ENCODE peak calls at places on chromosomes 3 and 15, in four cellular contexts. D is AG04450, M is fibroblast of the aortic adventitia, J is IMR-90. U is an unnamed sample.

GRCh38 chr3:72261566-72262564 is 476.9 kb upstream of the PROK2 start:
- DNase-seq in D (no peak), M (no peak), J (no peak), U (no peak)

GRCh38 chr3:196753201-196753600 is 13.5 kb downstream of the PAK2 start:
- DNase-seq in D (no peak), M (no peak), J (no peak), U (no peak)

GRCh38 chr15:77066961-77067690 is 3.8 kb downstream of the TSPAN3 start:
- DNase-seq in D (no peak), M (no peak), J (peak; percentile 54), U (peak; percentile 68)

GRCh38 chr3:73727117-73727802 is 102.5 kb upstream of the PDZRN3 start:
- DNase-seq in D (no peak), M (peak; percentile 93), J (peak; percentile 83), U (peak; percentile 18)

GRCh38 chr3:8663177-8664061 is 18.8 kb upstream of the SSUH2 start:
- DNase-seq in D (peak; percentile 23), M (peak; percentile 75), J (peak; percentile 61), U (peak; percentile 81)

GRCh38 chr15:79083154-79083553 is 7.4 kb downstream of the RASGRF1 start:
- DNase-seq in D (no peak), M (no peak), J (no peak), U (no peak)

GRCh38 chr15:88204584-88204983 is 52.0 kb downstream of the NTRK3 start:
- DNase-seq in D (no peak), M (no peak), J (no peak), U (no peak)

GRCh38 chr15:38554354-38554753 is 10.3 kb downstream of the RASGRP1 start:
- DNase-seq in D (peak; percentile 32), M (no peak), J (peak; percentile 82), U (no peak)

GRCh38 chr3:59692117-59692516 is 642.3 kb upstream of the CFAP20DC start:
- DNase-seq in D (no peak), M (no peak), J (no peak), U (no peak)

GRCh38 chr15:76575177-76576078 is 238.9 kb downstream of the ISL2 start:
- DNase-seq in D (no peak), M (no peak), J (no peak), U (no peak)

GRCh38 chr15:96703087-96703486 is 372.6 kb downstream of the NR2F2 start:
- DNase-seq in D (no peak), M (no peak), J (no peak), U (no peak)

GRCh38 chr3:131688370-131688769 is 185.6 kb upstream of the MRPL3 start:
- DNase-seq in D (no peak), M (peak; percentile 31), J (no peak), U (peak; percentile 74)

GRCh38 chr3:153070153-153070868 is 91.7 kb upstream of the RAP2B start:
- DNase-seq in D (no peak), M (peak; percentile 75), J (peak; percentile 78), U (peak; percentile 67)

GRCh38 chr15:60720084-60720483 is 241.1 kb upstream of the ICE2 start:
- DNase-seq in D (no peak), M (no peak), J (no peak), U (no peak)

GRCh38 chr15:64926661-64927060 is 15.0 kb downstream of the ANKDD1A start:
- DNase-seq in D (no peak), M (no peak), J (no peak), U (no peak)

GRCh38 chr3:65532164-65532563 is 506.6 kb downstream of the MAGI1 start:
- DNase-seq in D (no peak), M (peak; percentile 18), J (no peak), U (no peak)

GRCh38 chr3:155217591-155217990 is 75.9 kb downstream of the STRIT1 start:
- DNase-seq in D (no peak), M (peak; percentile 72), J (peak; percentile 58), U (peak; percentile 48)

GRCh38 chr3:197753263-197753662 is 3.6 kb downstream of the FYTTD1 start:
- DNase-seq in D (no peak), M (no peak), J (no peak), U (no peak)
- TF ChIP-seq CTCF in D (peak; percentile 25), M (peak; percentile 24), J (no peak), U (peak; percentile 16)

DNA sequence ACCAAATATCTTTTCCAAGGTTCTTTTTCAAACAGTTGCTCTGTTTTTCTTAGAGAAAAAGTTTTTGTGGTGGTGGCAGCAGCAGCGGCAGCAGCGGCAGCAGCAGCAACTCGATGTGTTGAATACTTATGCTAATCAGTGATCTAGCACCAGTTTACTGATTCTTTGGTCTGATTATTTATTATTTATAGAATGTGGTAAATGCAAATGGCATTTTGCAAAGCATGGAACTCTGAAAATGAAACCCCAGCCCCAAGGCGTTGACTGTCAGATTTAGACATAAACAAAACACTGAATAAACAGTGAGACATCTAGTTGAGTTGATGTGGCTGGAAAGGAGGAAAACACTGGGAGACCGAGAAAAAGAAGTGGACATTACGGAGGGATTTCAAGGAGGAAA is 88.7 kb downstream of the GTPBP8 start:
- DNase-seq in D (no peak), M (no peak), J (peak; percentile 13), U (no peak)
- H3K4me3 ChIP-seq in D (peak overlapping the region; percentile 18), M (no peak overlapping the region), J (peak overlapping the region; percentile 9), U (no peak overlapping the region)

GRCh38 chr15:31442203-31443090 is 115.8 kb downstream of the KLF13 start:
- DNase-seq in D (peak; percentile 78), M (peak; percentile 89), J (peak; percentile 95), U (peak; percentile 94)
- TF ChIP-seq CTCF in D (peak; percentile 49), M (peak; percentile 54), J (peak; percentile 49), U (peak; percentile 29)

GRCh38 chr3:58434511-58434910 is 879 bp upstream of the PDHB start:
- DNase-seq in D (no peak), M (no peak), J (no peak), U (no peak)

GRCh38 chr3:58432905-58433304 is 727 bp downstream of the PDHB start:
- DNase-seq in D (no peak), M (no peak), J (no peak), U (no peak)

GRCh38 chr3:58433400-58434169 is at the start of gene PDHB:
- DNase-seq in D (peak; percentile 58), M (peak; percentile 83), J (peak; percentile 86), U (peak; percentile 87)

GRCh38 chr3:58434170-58434507 is 507 bp upstream of the PDHB start:
- DNase-seq in D (no peak), M (no peak), J (no peak), U (no peak)

GRCh38 chr3:58434990-58435389 is 1.4 kb upstream of the PDHB start:
- DNase-seq in D (peak; percentile 41), M (peak; percentile 86), J (peak; percentile 73), U (peak; percentile 52)
- H3K4me3 ChIP-seq in D (no peak overlapping the region), M (no peak overlapping the region), J (no peak overlapping the region), U (no peak overlapping the region)

DNA sequence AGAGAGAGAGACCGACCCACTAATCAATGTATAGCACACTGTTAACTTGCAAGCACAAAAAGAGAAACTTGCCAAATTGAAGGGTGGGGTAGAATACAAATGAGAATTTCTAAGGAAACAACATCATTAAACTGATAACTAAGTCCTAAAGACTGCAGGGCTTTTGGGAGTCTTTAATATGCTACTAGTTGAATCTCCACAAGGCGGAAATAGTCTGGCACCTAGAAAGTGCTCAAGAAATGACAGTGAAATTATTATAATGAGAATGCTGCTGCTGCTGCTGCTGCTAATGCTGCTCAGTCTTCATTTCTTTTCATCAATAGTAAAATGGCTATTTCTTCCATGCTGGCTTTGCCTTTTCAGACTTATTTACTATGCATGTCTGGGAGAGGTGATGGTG is 91.8 kb downstream of the BTD start:
- DNase-seq in D (no peak), M (peak; percentile 51), J (peak; percentile 19), U (no peak)
- TF ChIP-seq CTCF in D (no peak), M (peak; percentile 32), J (peak; percentile 29), U (no peak)

GRCh38 chr3:87370007-87370406 is 93.6 kb upstream of the POU1F1 start:
- DNase-seq in D (no peak), M (no peak), J (no peak), U (no peak)

GRCh38 chr3:87375231-87375682 is 98.9 kb upstream of the POU1F1 start:
- DNase-seq in D (no peak), M (no peak), J (no peak), U (no peak)
- H3K4me3 ChIP-seq in D (no peak overlapping the region), M (no peak overlapping the region), J (no peak overlapping the region), U (no peak overlapping the region)

GRCh38 chr3:128006471-128007424 is 45.5 kb upstream of the SEC61A1 start:
- DNase-seq in D (no peak), M (peak; percentile 16), J (no peak), U (peak; percentile 22)
- TF ChIP-seq CTCF in D (no peak), M (no peak), J (no peak), U (no peak)

GRCh38 chr3:39153977-39154299 is 547 bp upstream of the CSRNP1 start:
- DNase-seq in D (no peak), M (no peak), J (no peak), U (no peak)
- H3K4me3 ChIP-seq in D (peak overlapping the region; percentile 54), M (peak overlapping the region; percentile 55), J (peak overlapping the region; percentile 36), U (no peak overlapping the region)

U was measured in epithelial cell of esophagus.